ENCODE peak calls at places on chromosomes 2 and 18, in four cellular contexts. N, L, M and V are unnamed samples.

GRCh38 chr18:79935499-79935898 is 16.0 kb downstream of the SLC66A2 start:
- DNase-seq in N (no peak), L (no peak), M (no peak), V (no peak)

GRCh38 chr2:11533278-11534077 is at the start of gene GREB1:
- DNase-seq in N (no peak), L (peak), M (no peak), V (no peak)

GRCh38 chr2:213846856-213847255 is 562.6 kb downstream of the SPAG16 start:
- DNase-seq in N (no peak), L (peak), M (no peak), V (no peak)

GRCh38 chr2:193584001-193584400 is 1389.3 kb upstream of the TMEFF2 start:
- DNase-seq in N (no peak), L (peak), M (no peak), V (peak)

GRCh38 chr2:126714191-126714965 is 58.4 kb downstream of the GYPC start:
- DNase-seq in N (no peak), L (no peak), M (no peak), V (no peak)

GRCh38 chr2:137675584-137676327 is 288.5 kb upstream of the HNMT start:
- DNase-seq in N (no peak), L (no peak), M (no peak), V (no peak)

GRCh38 chr2:234427081-234428058 is 69.5 kb downstream of the ARL4C start:
- DNase-seq in N (peak), L (no peak), M (peak), V (peak)

GRCh38 chr2:84532291-84532690 is 16.0 kb downstream of the DNAH6 start:
- DNase-seq in N (no peak), L (no peak), M (no peak), V (no peak)

GRCh38 chr2:158022888-158023287 is 78.8 kb upstream of the UPP2 start:
- DNase-seq in N (no peak), L (no peak), M (no peak), V (no peak)

GRCh38 chr18:50926521-50926920 is 41.3 kb upstream of the ELAC1 start:
- DNase-seq in N (no peak), L (no peak), M (no peak), V (no peak)

GRCh38 chr2:111905990-111906735 is 7.8 kb downstream of the MERTK start:
- DNase-seq in N (no peak), L (peak), M (no peak), V (no peak)

GRCh38 chr2:169462896-169463695 is 16.2 kb upstream of the BBS5 start:
- DNase-seq in N (peak), L (peak), M (no peak), V (no peak)

GRCh38 chr2:205188516-205189138 is 493.7 kb upstream of the NRP2 start:
- DNase-seq in N (peak), L (peak), M (peak), V (peak)

GRCh38 chr2:231411237-231411636 is 15.7 kb downstream of the B3GNT7 start:
- DNase-seq in N (no peak), L (no peak), M (no peak), V (peak)

GRCh38 chr18:79884296-79884962 is 67.0 kb downstream of the SLC66A2 start:
- DNase-seq in N (no peak), L (no peak), M (no peak), V (no peak)

GRCh38 chr2:102540882-102541281 is 67.9 kb downstream of the SLC9A4 start:
- DNase-seq in N (no peak), L (no peak), M (no peak), V (no peak)